ENCODE peak calls at places on chromosomes 12 and 14, in seven cellular contexts. U is H1; R is pancreas; K is GM23248; M is CD8-positive, alpha-beta T cell; D is GM12878; P is astrocyte. I is an unnamed sample.

GRCh38 chr12:56836800-56837663 is 73.9 kb downstream of the HSD17B6 start:
- DNase-seq in U (no peak), R (no peak), K (peak; percentile 92), M (peak; percentile 55), D (no peak), P (peak; percentile 60), I (no peak)

GRCh38 chr12:103249614-103250013 is 246.2 kb downstream of the C12orf42 start:
- DNase-seq in U (no peak), R (no peak), K (no peak), M (no peak), D (no peak), P (no peak), I (no peak)

GRCh38 chr12:75613981-75614380 is 102.6 kb upstream of the KRR1 start:
- DNase-seq in U (no peak), R (no peak), K (peak; percentile 26), M (no peak), D (no peak), P (peak; percentile 26), I (no peak)

GRCh38 chr12:27331927-27332324 is 710 bp upstream of the BMAL2 start:
- DNase-seq in U (no peak), R (no peak), K (peak; percentile 46), M (no peak), D (no peak), P (no peak), I (no peak)

GRCh38 chr14:85252011-85252410 is 277.9 kb upstream of the FLRT2 start:
- DNase-seq in U (no peak), R (no peak), K (peak; percentile 80), M (no peak), D (no peak), P (peak; percentile 60), I (no peak)

GRCh38 chr12:10614056-10614370 is 604 bp upstream of the MAGOHB start:
- DNase-seq in U (no peak), R (no peak), K (no peak), M (no peak), D (no peak), P (no peak), I (no peak)

GRCh38 chr12:131510431-131510830 is 200.5 kb upstream of the SFSWAP start:
- DNase-seq in U (no peak), R (no peak), K (no peak), M (peak; percentile 9), D (no peak), P (no peak), I (no peak)

GRCh38 chr14:65783576-65783975 is 371.0 kb downstream of the FUT8 start:
- DNase-seq in U (no peak), R (no peak), K (peak; percentile 14), M (no peak), D (no peak), P (peak; percentile 17), I (no peak)

GRCh38 chr14:60964901-60965300 is 16.0 kb downstream of the TRMT5 start:
- DNase-seq in U (no peak), R (no peak), K (no peak), M (no peak), D (no peak), P (no peak), I (no peak)

GRCh38 chr12:57846577-57847319 is at the start of gene CTDSP2:
- DNase-seq in U (peak; percentile 100), R (peak; percentile 100), K (peak; percentile 99), M (peak; percentile 95), D (peak; percentile 61), P (peak; percentile 93), I (no peak)

GRCh38 chr14:99819514-99819913 is 26.3 kb downstream of the EML1 start:
- DNase-seq in U (no peak), R (no peak), K (no peak), M (no peak), D (no peak), P (no peak), I (no peak)

GRCh38 chr12:123916729-123917128 is 55.9 kb downstream of the CCDC92 start:
- DNase-seq in U (no peak), R (no peak), K (peak; percentile 28), M (no peak), D (no peak), P (peak; percentile 33), I (no peak)

GRCh38 chr12:120849765-120850164 is 54.4 kb downstream of the SPPL3 start:
- DNase-seq in U (no peak), R (no peak), K (peak; percentile 33), M (no peak), D (no peak), P (peak; percentile 62), I (peak; percentile 46)

GRCh38 chr12:14390449-14390848 is 25.0 kb downstream of the ATF7IP start:
- DNase-seq in U (no peak), R (no peak), K (no peak), M (no peak), D (no peak), P (no peak), I (no peak)

GRCh38 chr12:106170285-106170684 is 31.5 kb upstream of the NUAK1 start:
- DNase-seq in U (no peak), R (no peak), K (peak; percentile 88), M (no peak), D (no peak), P (peak; percentile 84), I (peak; percentile 12)

GRCh38 chr12:89709157-89709993 is 737 bp upstream of the ATP2B1 start:
- DNase-seq in U (peak; percentile 95), R (peak; percentile 99), K (peak; percentile 98), M (peak; percentile 99), D (peak; percentile 95), P (peak; percentile 97), I (peak; percentile 99)

GRCh38 chr12:581746-582145 is 81.5 kb downstream of the NINJ2 start:
- DNase-seq in U (no peak), R (no peak), K (no peak), M (no peak), D (no peak), P (no peak), I (no peak)

GRCh38 chr12:10175849-10176641 is 2.8 kb upstream of the TMEM52B start:
- DNase-seq in U (no peak), R (no peak), K (no peak), M (no peak), D (no peak), P (no peak), I (no peak)

GRCh38 chr14:50954811-50955372 is 10.6 kb upstream of the PYGL start:
- DNase-seq in U (no peak), R (no peak), K (peak; percentile 85), M (no peak), D (no peak), P (peak; percentile 48), I (peak; percentile 34)

GRCh38 chr12:14910090-14910915 is 24.6 kb upstream of the MGP start:
- DNase-seq in U (no peak), R (no peak), K (peak; percentile 60), M (no peak), D (no peak), P (peak; percentile 72), I (no peak)

DNA sequence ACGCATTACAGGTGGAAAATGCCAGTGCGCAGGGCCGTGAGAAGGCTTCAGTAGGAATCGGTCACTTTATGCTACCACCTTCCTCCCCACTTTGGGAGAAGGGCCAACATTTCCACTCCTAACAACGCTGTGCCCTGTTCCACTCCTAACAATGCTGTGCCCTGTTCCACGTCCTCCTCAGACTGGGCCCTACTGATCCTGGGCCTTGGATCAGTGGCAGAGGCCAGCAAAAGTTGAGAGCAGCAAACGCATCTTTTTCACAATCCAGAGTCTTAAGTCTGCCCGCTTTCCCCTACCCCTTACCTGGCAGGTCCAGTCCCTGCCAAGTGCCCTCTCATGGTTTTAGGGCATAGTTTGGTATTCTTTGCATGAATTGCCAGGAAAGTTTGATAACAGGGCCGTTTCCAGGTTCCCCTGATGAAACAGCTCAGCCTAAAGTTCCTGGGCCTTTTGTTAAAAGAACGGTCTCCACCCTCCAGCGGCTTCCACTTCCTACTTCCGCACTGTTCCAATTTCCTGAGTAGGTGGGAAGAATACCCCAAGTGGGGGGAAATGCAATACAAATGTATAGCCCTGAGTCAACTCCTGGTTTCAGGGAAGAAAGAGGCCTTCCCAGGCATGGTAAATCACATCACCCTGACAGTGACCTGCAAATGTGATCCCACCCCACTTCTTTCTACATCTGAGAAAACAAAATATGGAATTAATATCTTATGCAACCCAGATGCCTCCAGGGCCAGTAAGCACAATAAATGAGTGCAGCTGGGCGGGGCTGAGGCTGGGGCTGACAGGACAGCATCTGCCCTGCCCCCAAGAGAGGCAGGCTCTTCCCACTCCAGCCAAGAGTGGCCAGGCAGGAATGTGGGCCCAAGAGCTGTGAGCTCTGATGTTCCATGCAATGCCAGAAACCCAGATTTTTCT is 15.0 kb downstream of the KCTD10 start:
- DNase-seq in U (no peak), R (peak; percentile 44), K (peak; percentile 98), M (no peak), D (no peak), P (peak; percentile 93), I (peak; percentile 87)
- H3K4me3 ChIP-seq in U (no peak overlapping the region), R (no peak overlapping the region), K (peak overlapping the region; percentile 61), M (no peak overlapping the region), D (no peak overlapping the region), P (peak overlapping the region; percentile 42), I (peak overlapping the region; percentile 17)

DNA sequence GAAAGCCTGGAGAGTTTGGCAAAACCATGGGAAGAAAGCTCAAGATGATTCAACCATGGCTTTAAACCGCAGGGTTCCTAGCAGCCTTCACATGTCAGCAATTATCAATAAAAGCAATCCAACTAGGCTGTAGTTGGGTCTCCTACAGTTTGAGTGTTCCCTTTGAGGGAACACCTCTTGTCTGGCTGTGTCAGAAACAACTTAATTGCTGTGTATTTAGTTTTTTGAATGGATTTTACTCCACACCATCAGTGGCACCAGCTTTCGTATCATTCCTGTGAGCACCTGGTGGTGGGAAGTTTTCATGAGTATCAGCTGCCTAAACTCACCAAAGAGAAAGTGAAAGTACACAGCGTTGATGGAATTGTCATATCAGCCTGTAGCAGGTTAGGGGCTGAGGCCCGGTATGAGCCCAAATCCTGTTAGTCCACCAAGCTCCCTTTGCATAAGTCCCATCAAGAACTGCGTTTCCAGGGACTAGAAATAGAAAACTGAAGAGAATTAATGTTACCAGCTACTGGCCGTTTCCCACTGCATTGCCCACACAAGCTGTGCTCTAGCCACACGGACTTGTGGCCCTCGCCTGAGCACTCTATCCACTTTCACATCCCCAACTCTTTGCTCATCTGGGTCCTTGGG is 10.9 kb upstream of the IL26 start:
- DNase-seq in U (no peak), R (peak; percentile 46), K (peak; percentile 23), M (peak; percentile 69), D (peak; percentile 40), P (no peak), I (no peak)
- H3K27ac ChIP-seq in U (no peak overlapping the region), R (peak overlapping the region; percentile 41), K (no peak overlapping the region), M (peak overlapping the region; percentile 23), D (peak overlapping the region; percentile 69), P (no peak overlapping the region), I (peak overlapping the region; percentile 46)

GRCh38 chr12:45887544-45887943 is 102.8 kb downstream of the SCAF11 start:
- DNase-seq in U (no peak), R (no peak), K (no peak), M (no peak), D (no peak), P (no peak), I (no peak)
- H3K36me3 ChIP-seq in U (no peaks in the 10 kb centered on the region), R (peaks cover 4% of the 10 kb centered on the region), K (peaks cover 5% of the 10 kb centered on the region), M (peaks cover 11% of the 10 kb centered on the region), D (peaks cover 2% of the 10 kb centered on the region), P (peaks cover 6% of the 10 kb centered on the region), I (peaks cover 35% of the 10 kb centered on the region)

DNA sequence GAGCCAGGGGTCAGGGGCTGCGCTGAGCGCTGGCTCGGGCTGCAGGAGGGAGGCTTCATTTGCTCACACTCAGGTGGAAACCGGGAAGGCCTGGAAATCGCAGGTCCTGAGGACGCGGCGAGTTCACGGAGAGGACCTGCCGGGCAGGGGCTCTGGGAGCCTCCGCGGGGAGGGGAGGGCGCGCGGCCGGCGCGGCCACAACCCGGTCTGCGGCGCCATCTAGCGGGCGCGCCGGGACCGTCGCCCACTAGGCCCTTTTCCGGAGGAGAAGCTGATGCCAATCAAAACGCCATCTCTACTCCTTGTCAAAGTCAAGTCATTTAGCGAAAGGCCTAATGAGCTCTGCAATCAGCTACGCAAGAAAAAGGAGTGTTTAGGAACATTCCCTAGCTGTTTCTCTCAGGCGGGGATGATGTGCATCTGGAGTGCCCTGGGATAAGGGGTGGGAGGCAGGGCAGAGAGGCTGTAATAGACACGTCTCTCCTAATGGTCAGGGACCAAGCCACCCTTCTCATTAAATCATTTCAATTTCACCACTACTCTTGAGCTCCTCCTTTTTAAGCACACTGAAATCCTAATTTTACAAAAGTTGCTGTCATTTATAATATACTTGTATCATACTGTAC is 885.8 kb upstream of the TMEM132C start:
- DNase-seq in U (peak; percentile 90), R (peak; percentile 7), K (peak; percentile 57), M (peak; percentile 51), D (no peak), P (peak; percentile 4), I (peak; percentile 7)
- H3K4me3 ChIP-seq in U (no peak overlapping the region), R (no peak overlapping the region), K (peak overlapping the region; percentile 71), M (no peak overlapping the region), D (no peak overlapping the region), P (peak overlapping the region; percentile 55), I (no peak overlapping the region)

I was measured in SJCRH30.